ENCODE peak calls at places on chromosomes 4 and X, in six cellular contexts. Q is fibroblast of lung, E is pancreas, S is ovary, C is BJ, T is body of pancreas. Z is an unnamed sample.

GRCh38 chr4:128862608-128863313 is 53.3 kb downstream of the JADE1 start:
- DNase-seq in S (no peak), E (no peak), C (no peak), T (no peak), Q (no peak), Z (no peak)

GRCh38 chr4:74738756-74739155 is 55.6 kb downstream of the BTC start:
- DNase-seq in C (no peak), Q (peak; percentile 8), T (no peak), S (no peak), E (no peak), Z (no peak)

GRCh38 chr4:145484240-145484846 is 2.7 kb downstream of the SMAD1 start:
- DNase-seq in T (no peak), E (no peak), Q (no peak), S (no peak), C (no peak), Z (no peak)

GRCh38 chr4:21596521-21596920 is 352.1 kb downstream of the KCNIP4 start:
- DNase-seq in T (no peak), E (no peak), Q (no peak), C (no peak), S (no peak), Z (no peak)

GRCh38 chr4:108743021-108743420 is 19.8 kb downstream of the ETNPPL start:
- DNase-seq in E (no peak), T (no peak), Q (no peak), S (no peak), C (no peak), Z (no peak)

GRCh38 chrX:318739-319578 is at the start of gene GTPBP6:
- DNase-seq in T (peak; percentile 100), E (peak; percentile 97), S (peak; percentile 99), C (peak; percentile 98), Q (peak; percentile 99), Z (peak; percentile 99)

GRCh38 chrX:31266172-31267076 is 194.6 kb upstream of the FTHL17 start:
- DNase-seq in S (peak; percentile 62), E (peak; percentile 89), C (no peak), Q (peak; percentile 28), T (peak; percentile 72), Z (no peak)

GRCh38 chr4:166989886-166990285 is 244.4 kb downstream of the SPOCK3 start:
- DNase-seq in E (no peak), C (no peak), Q (no peak), S (no peak), T (no peak), Z (no peak)

GRCh38 chr4:123477804-123478209 is 81.2 kb downstream of the SPRY1 start:
- DNase-seq in S (no peak), T (no peak), Q (peak; percentile 66), C (no peak), E (no peak), Z (peak; percentile 32)

GRCh38 chrX:20521245-20521644 is 254.5 kb upstream of the RPS6KA3 start:
- DNase-seq in S (no peak), T (no peak), E (no peak), C (no peak), Q (peak; percentile 69), Z (peak; percentile 31)

GRCh38 chr4:106978046-106978774 is 57.9 kb downstream of the DKK2 start:
- DNase-seq in S (no peak), T (no peak), Q (no peak), C (no peak), E (no peak), Z (no peak)

GRCh38 chrX:13077168-13077567 is 32.7 kb upstream of the FAM9C start:
- DNase-seq in Q (peak; percentile 37), C (no peak), S (no peak), E (no peak), T (no peak), Z (no peak)

GRCh38 chr4:143025111-143025704 is 159.5 kb upstream of the USP38 start:
- DNase-seq in S (no peak), Q (peak; percentile 68), E (no peak), T (no peak), C (peak; percentile 18), Z (peak; percentile 20)

GRCh38 chr4:47686294-47686872 is 151.5 kb downstream of the CORIN start:
- DNase-seq in C (no peak), Q (peak; percentile 15), E (peak; percentile 65), T (peak; percentile 42), S (no peak), Z (no peak)

GRCh38 chrX:112785323-112785722 is 55.3 kb downstream of the AMOT start:
- DNase-seq in T (no peak), C (no peak), Q (no peak), E (no peak), S (no peak), Z (no peak)

GRCh38 chrX:140298946-140299345 is 205.9 kb downstream of the SOX3 start:
- DNase-seq in Q (peak; percentile 82), E (no peak), S (no peak), T (no peak), C (no peak), Z (no peak)

GRCh38 chrX:99901091-99901490 is 509.0 kb downstream of the PCDH19 start:
- DNase-seq in S (no peak), Q (no peak), T (no peak), E (no peak), C (no peak), Z (no peak)

GRCh38 chrX:29858714-29859113 is 356.6 kb upstream of the MAGEB2 start:
- DNase-seq in S (no peak), C (peak; percentile 6), Q (peak; percentile 66), E (no peak), T (no peak), Z (no peak)

GRCh38 chrX:75303795-75304194 is 29.9 kb downstream of the UPRT start:
- DNase-seq in T (no peak), C (peak; percentile 13), Q (peak; percentile 89), E (no peak), S (no peak), Z (peak; percentile 39)

GRCh38 chrX:39950035-39950688 is 147.6 kb downstream of the BCOR start:
- DNase-seq in C (no peak), E (no peak), T (no peak), Q (peak; percentile 30), S (no peak), Z (no peak)

GRCh38 chr4:169167958-169168357 is 102.8 kb downstream of the SH3RF1 start:
- DNase-seq in E (no peak), C (no peak), Q (no peak), T (no peak), S (no peak), Z (no peak)

GRCh38 chr4:128347175-128347868 is 59.7 kb upstream of the PGRMC2 start:
- DNase-seq in E (no peak), S (no peak), C (no peak), T (peak; percentile 52), Q (peak; percentile 33), Z (no peak)

GRCh38 chr4:54553001-54553400 is 104.8 kb upstream of the KIT start:
- DNase-seq in T (no peak), E (no peak), C (peak; percentile 75), Q (peak; percentile 50), S (no peak), Z (no peak)

GRCh38 chr4:189232274-189232673 is 708.4 kb upstream of the FRG1 start:
- DNase-seq in C (no peak), S (no peak), E (no peak), Q (no peak), T (no peak), Z (no peak)

GRCh38 chrX:69627744-69628143 is 11.8 kb downstream of the EDA start:
- DNase-seq in T (no peak), S (no peak), Q (no peak), C (no peak), E (no peak), Z (no peak)

GRCh38 chrX:129612396-129612795 is 42.4 kb downstream of the APLN start:
- DNase-seq in S (no peak), T (no peak), Q (no peak), E (no peak), C (no peak), Z (no peak)

GRCh38 chrX:129617420-129617819 is 37.3 kb downstream of the APLN start:
- DNase-seq in C (no peak), E (no peak), S (no peak), Q (no peak), T (no peak), Z (no peak)

GRCh38 chrX:129618997-129619396 is 35.8 kb downstream of the APLN start:
- DNase-seq in C (no peak), S (no peak), T (peak; percentile 51), Q (no peak), E (no peak), Z (no peak)

GRCh38 chrX:129609395-129609794 is 45.4 kb downstream of the APLN start:
- DNase-seq in E (no peak), Q (no peak), T (no peak), S (no peak), C (no peak), Z (no peak)

GRCh38 chrX:129613596-129613995 is 41.2 kb downstream of the APLN start:
- DNase-seq in Q (no peak), S (no peak), C (no peak), T (no peak), E (no peak), Z (no peak)
- H3K4me3 ChIP-seq in Q (no peak overlapping the region), S (no peak overlapping the region), C (no peak overlapping the region), T (no peak overlapping the region), E (no peak overlapping the region), Z (no peak overlapping the region)

DNA sequence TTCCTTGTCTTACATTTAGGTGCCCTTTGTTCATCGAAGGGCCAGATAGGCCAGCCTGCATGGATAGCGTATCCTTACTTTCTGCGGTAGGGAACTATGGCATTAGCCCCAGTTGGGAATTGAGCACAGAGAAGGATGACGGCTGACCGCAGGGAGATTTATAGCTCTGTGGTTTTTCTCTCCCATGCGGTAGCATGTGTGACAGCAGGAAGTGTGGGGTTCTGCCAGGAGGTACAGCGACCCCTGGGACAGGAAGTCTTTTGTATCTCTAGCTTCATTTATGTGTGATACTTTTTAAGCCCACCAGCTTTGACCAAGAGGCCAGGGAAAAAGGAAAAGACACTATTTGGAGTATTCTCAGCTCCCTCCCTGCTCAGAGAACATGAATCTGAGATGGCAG is 33.1 kb downstream of the GAB3 start:
- DNase-seq in C (no peak), T (peak; percentile 17), S (no peak), Q (peak; percentile 84), E (no peak), Z (no peak)
- TF ChIP-seq CTCF in C (no peak), T (no peak), S (no peak), Q (no peak), E (no peak), Z (peak; percentile 8)

DNA sequence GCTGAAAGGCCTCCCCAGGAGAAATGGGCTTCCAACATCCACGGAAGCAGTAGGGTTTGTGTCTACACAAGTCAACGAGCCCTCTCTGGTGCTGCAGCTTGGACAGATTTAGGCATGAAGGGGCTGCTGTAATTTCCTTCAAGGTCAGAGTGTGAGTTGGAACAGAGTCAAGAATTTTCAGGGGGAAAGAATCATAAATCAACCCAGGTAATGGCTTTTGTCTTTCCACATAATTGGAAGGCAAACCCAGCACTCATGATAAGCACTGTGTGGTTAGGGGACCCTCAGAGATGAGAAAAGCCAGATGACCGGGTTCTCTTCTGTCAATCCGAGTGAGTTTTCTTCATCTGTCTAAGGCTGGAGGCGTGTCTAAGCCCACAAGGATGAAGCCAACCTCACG is 78.6 kb upstream of the MXRA5 start:
- DNase-seq in E (no peak), T (no peak), S (no peak), C (no peak), Q (no peak), Z (no peak)
- H3K4me3 ChIP-seq in E (no peak overlapping the region), T (no peak overlapping the region), S (no peak overlapping the region), C (no peak overlapping the region), Q (no peak overlapping the region), Z (no peak overlapping the region)

DNA sequence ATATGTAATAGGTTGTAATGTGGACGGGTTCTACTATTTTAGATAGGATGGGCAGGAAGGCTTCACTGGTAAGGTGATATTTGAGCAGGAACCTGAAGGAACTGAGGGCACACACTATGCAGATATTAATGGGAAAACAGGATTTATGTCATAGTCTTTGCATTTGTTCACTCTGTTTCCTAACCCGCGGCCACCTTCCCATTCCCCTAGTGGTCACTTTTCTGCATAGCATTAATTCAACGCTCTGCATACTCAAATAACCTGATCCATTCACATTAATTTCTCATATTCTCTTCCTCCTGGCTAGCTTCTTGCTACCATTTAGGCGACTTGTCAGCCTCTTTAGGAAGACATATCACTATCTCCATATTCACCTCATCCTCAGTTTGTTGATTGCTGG is 61.5 kb downstream of the GSPT2 start:
- DNase-seq in Q (no peak), S (no peak), T (no peak), E (no peak), C (no peak), Z (no peak)
- TF ChIP-seq CTCF in Q (no peak), S (no peak), T (no peak), E (no peak), C (peak; percentile 6), Z (peak; percentile 7)